ENCODE peak calls at places on chromosomes 6 and 20, in five cellular contexts. I is stimulated activated CD8-positive, alpha-beta memory T cell treated with anti-CD3 and anti-CD28 coated beads, Interleukin-2, amount 100 ng/mL, for 1 hour; E is GDM1; P is keratinocyte; L is brain microvascular endothelial cell. Z is an unnamed sample.

GRCh38 chr6:111958534-111958933 is 85.3 kb upstream of the FYN start:
- DNase-seq in I (no peak), E (no peak), P (no peak), L (no peak), Z (no peak)

GRCh38 chr20:62063981-62064787 is 1.5 kb downstream of the TAF4 start:
- DNase-seq in I (no peak), E (no peak), P (no peak), L (no peak), Z (no peak)

GRCh38 chr6:168210239-168211107 is 109.1 kb downstream of the DACT2 start:
- DNase-seq in I (no peak), E (no peak), P (no peak), L (no peak), Z (no peak)

GRCh38 chr6:37052027-37052628 is 46.7 kb downstream of the FGD2 start:
- DNase-seq in I (no peak), E (no peak), P (no peak), L (no peak), Z (no peak)

GRCh38 chr20:38730167-38730988 is 6.1 kb downstream of the SLC32A1 start:
- DNase-seq in I (no peak), E (no peak), P (no peak), L (no peak), Z (no peak)

GRCh38 chr6:43627008-43627825 is 1.8 kb downstream of the GTPBP2 start:
- DNase-seq in I (no peak), E (no peak), P (peak), L (peak), Z (peak)

GRCh38 chr6:95232477-95232876 is 344.9 kb upstream of the MANEA start:
- DNase-seq in I (no peak), E (no peak), P (no peak), L (no peak), Z (no peak)

GRCh38 chr6:39040080-39040673 is 8.4 kb upstream of the GLP1R start:
- DNase-seq in I (no peak), E (no peak), P (no peak), L (no peak), Z (no peak)

GRCh38 chr6:6654599-6655575 is 66.4 kb downstream of the LY86 start:
- DNase-seq in I (no peak), E (peak), P (no peak), L (peak), Z (no peak)

GRCh38 chr20:33531047-33531877 is 41.4 kb downstream of the CBFA2T2 start:
- DNase-seq in I (no peak), E (no peak), P (no peak), L (no peak), Z (no peak)

GRCh38 chr6:150069707-150070106 is 786 bp upstream of the ULBP3 start:
- DNase-seq in I (no peak), E (no peak), P (no peak), L (no peak), Z (no peak)

GRCh38 chr6:116190550-116190949 is 63.3 kb downstream of the TSPYL4 start:
- DNase-seq in I (no peak), E (no peak), P (no peak), L (peak), Z (no peak)

GRCh38 chr6:144931172-144932035 is 646.3 kb downstream of the UTRN start:
- DNase-seq in I (no peak), E (no peak), P (no peak), L (peak), Z (peak)

GRCh38 chr6:139533573-139534471 is 159.4 kb upstream of the CITED2 start:
- DNase-seq in I (no peak), E (peak), P (no peak), L (peak), Z (no peak)

GRCh38 chr6:11093065-11093590 is 506 bp upstream of the SMIM13 start:
- DNase-seq in I (no peak), E (no peak), P (no peak), L (no peak), Z (no peak)

GRCh38 chr20:8693709-8694108 is 375.2 kb upstream of the PLCB4 start:
- DNase-seq in I (no peak), E (no peak), P (no peak), L (peak), Z (no peak)

GRCh38 chr6:149898966-149899365 is 1.1 kb upstream of the RAET1E start:
- DNase-seq in I (no peak), E (no peak), P (no peak), L (no peak), Z (no peak)

GRCh38 chr20:61502433-61502832 is 250.4 kb downstream of the CDH4 start:
- DNase-seq in I (no peak), E (no peak), P (no peak), L (no peak), Z (no peak)

GRCh38 chr20:3074812-3075211 is 3.4 kb downstream of the OXT start:
- DNase-seq in I (no peak), E (peak), P (no peak), L (no peak), Z (no peak)

GRCh38 chr20:32289661-32290431 is 12.4 kb downstream of the KIF3B start:
- DNase-seq in I (no peak), E (no peak), P (no peak), L (no peak), Z (no peak)

GRCh38 chr20:48831702-48832422 is 4.1 kb upstream of the PREX1 start:
- DNase-seq in I (no peak), E (no peak), P (no peak), L (no peak), Z (peak)

GRCh38 chr6:134564705-134565104 is 246.8 kb upstream of the SGK1 start:
- DNase-seq in I (no peak), E (no peak), P (no peak), L (no peak), Z (peak)

GRCh38 chr6:133428299-133428698 is 187.1 kb downstream of the EYA4 start:
- DNase-seq in I (no peak), E (no peak), P (no peak), L (peak), Z (no peak)

GRCh38 chr6:70763754-70764153 is 96.1 kb downstream of the SMAP1 start:
- DNase-seq in I (no peak), E (no peak), P (no peak), L (peak), Z (no peak)

GRCh38 chr6:159842035-159842434 is 42.0 kb downstream of the PNLDC1 start:
- DNase-seq in I (no peak), E (no peak), P (no peak), L (no peak), Z (no peak)

GRCh38 chr20:59933296-59933848 is at the start of gene SYCP2:
- DNase-seq in I (peak), E (peak), P (no peak), L (peak), Z (no peak)

GRCh38 chr6:99393698-99394531 is at the start of gene COQ3:
- DNase-seq in I (peak), E (peak), P (peak), L (peak), Z (peak)

GRCh38 chr6:16725145-16725864 is 36.0 kb downstream of the ATXN1 start:
- DNase-seq in I (no peak), E (no peak), P (no peak), L (no peak), Z (no peak)

GRCh38 chr20:21665687-21666446 is 39.6 kb upstream of the PAX1 start:
- DNase-seq in I (no peak), E (no peak), P (no peak), L (no peak), Z (no peak)

GRCh38 chr6:1131285-1132079 is 180.4 kb upstream of the FOXQ1 start:
- DNase-seq in I (no peak), E (no peak), P (peak), L (peak), Z (no peak)

GRCh38 chr6:43995137-43995536 is 132.1 kb downstream of the MRPL14 start:
- DNase-seq in I (no peak), E (no peak), P (no peak), L (no peak), Z (no peak)

GRCh38 chr6:4665489-4666417 is 110.5 kb upstream of the CDYL start:
- DNase-seq in I (no peak), E (no peak), P (no peak), L (peak), Z (no peak)

GRCh38 chr6:31037169-31037568 is 26.9 kb downstream of the MUC22 start:
- DNase-seq in I (no peak), E (no peak), P (no peak), L (no peak), Z (no peak)

GRCh38 chr6:125793280-125793679 is 2.5 kb downstream of the NCOA7 start:
- DNase-seq in I (no peak), E (no peak), P (no peak), L (no peak), Z (no peak)

GRCh38 chr20:16926626-16927025 is 178.5 kb downstream of the OTOR start:
- DNase-seq in I (no peak), E (no peak), P (no peak), L (no peak), Z (no peak)

GRCh38 chr6:16352258-16352635 is 113.9 kb downstream of the GMPR start:
- DNase-seq in I (no peak), E (no peak), P (no peak), L (peak), Z (no peak)

GRCh38 chr6:75526502-75527127 is 33.0 kb upstream of the FILIP1 start:
- DNase-seq in I (no peak), E (peak), P (no peak), L (peak), Z (peak)

Z was measured in globus pallidus.